ENCODE peak calls at places on chromosomes 5 and 9, in six cellular contexts. Z is NCI-H774, X is heart left ventricle, H is HTR-8/SVneo, V is left ventricle myocardium inferior, F is breast epithelium. E is an unnamed sample.

GRCh38 chr5:33772276-33772990 is 119.4 kb downstream of the ADAMTS12 start:
- DNase-seq in Z (no peak), X (no peak), H (no peak), V (no peak), F (no peak), E (no peak)

GRCh38 chr5:124433170-124433569 is 313.3 kb downstream of the ZNF608 start:
- DNase-seq in Z (no peak), X (no peak), H (no peak), V (no peak), F (no peak), E (no peak)

GRCh38 chr9:132372177-132373095 is 17.6 kb upstream of the SETX start:
- DNase-seq in Z (no peak), X (peak), H (peak), V (peak), F (no peak), E (peak)

GRCh38 chr5:66840527-66841013 is 244.4 kb downstream of the MAST4 start:
- DNase-seq in Z (no peak), X (no peak), H (no peak), V (no peak), F (no peak), E (no peak)

GRCh38 chr5:108372369-108372768 is 9.5 kb downstream of the FBXL17 start:
- DNase-seq in Z (no peak), X (no peak), H (no peak), V (no peak), F (no peak), E (no peak)

GRCh38 chr5:5953641-5954040 is 424.7 kb downstream of the MED10 start:
- DNase-seq in Z (peak), X (no peak), H (no peak), V (no peak), F (no peak), E (no peak)

GRCh38 chr9:129140397-129141065 is 29.3 kb downstream of the PTPA start:
- DNase-seq in Z (no peak), X (peak), H (no peak), V (peak), F (peak), E (no peak)

GRCh38 chr9:110185806-110186205 is 22.2 kb downstream of the C9orf152 start:
- DNase-seq in Z (no peak), X (no peak), H (no peak), V (no peak), F (no peak), E (no peak)

GRCh38 chr5:73158313-73158712 is 14.7 kb upstream of the TMEM174 start:
- DNase-seq in Z (no peak), X (no peak), H (no peak), V (no peak), F (no peak), E (no peak)

GRCh38 chr5:39256472-39256871 is 37.1 kb upstream of the FYB1 start:
- DNase-seq in Z (no peak), X (no peak), H (peak), V (no peak), F (no peak), E (no peak)

GRCh38 chr9:68530618-68531017 is 10.1 kb downstream of the TMEM252 start:
- DNase-seq in Z (peak), X (peak), H (no peak), V (peak), F (no peak), E (no peak)

GRCh38 chr5:16504571-16504970 is 39.0 kb upstream of the ZNF622 start:
- DNase-seq in Z (no peak), X (no peak), H (no peak), V (no peak), F (no peak), E (no peak)

GRCh38 chr9:113417370-113417769 is 6.8 kb downstream of the C9orf43 start:
- DNase-seq in Z (no peak), X (no peak), H (no peak), V (no peak), F (no peak), E (no peak)

GRCh38 chr9:136848393-136849037 is 694 bp upstream of the PHPT1 start:
- DNase-seq in Z (peak), X (no peak), H (no peak), V (peak), F (no peak), E (no peak)

GRCh38 chr5:118793652-118794051 is 194.7 kb downstream of the DTWD2 start:
- DNase-seq in Z (no peak), X (no peak), H (no peak), V (no peak), F (no peak), E (no peak)

GRCh38 chr5:135214897-135215616 is 181.0 kb upstream of the PITX1 start:
- DNase-seq in Z (no peak), X (no peak), H (no peak), V (no peak), F (no peak), E (peak)

GRCh38 chr5:172102913-172103629 is 85.0 kb downstream of the STK10 start:
- DNase-seq in Z (no peak), X (peak), H (peak), V (peak), F (peak), E (no peak)

GRCh38 chr5:102720954-102721353 is 34.2 kb upstream of the PAM start:
- DNase-seq in Z (no peak), X (no peak), H (no peak), V (no peak), F (no peak), E (no peak)

GRCh38 chr9:124360277-124360676 is 55.0 kb downstream of the PSMB7 start:
- DNase-seq in Z (no peak), X (no peak), H (no peak), V (no peak), F (no peak), E (no peak)

GRCh38 chr5:59583810-59584562 is 309.5 kb downstream of the PDE4D start:
- DNase-seq in Z (peak), X (no peak), H (no peak), V (no peak), F (no peak), E (no peak)

GRCh38 chr5:172855597-172856292 is 21.7 kb downstream of the ERGIC1 start:
- DNase-seq in Z (no peak), X (peak), H (no peak), V (peak), F (peak), E (no peak)

GRCh38 chr5:74935752-74936091 is 69.5 kb upstream of the FAM169A start:
- DNase-seq in Z (no peak), X (no peak), H (no peak), V (no peak), F (no peak), E (no peak)

GRCh38 chr5:174987443-174988012 is 263.1 kb downstream of the MSX2 start:
- DNase-seq in Z (no peak), X (no peak), H (no peak), V (no peak), F (no peak), E (no peak)

GRCh38 chr9:33852216-33852826 is 35.4 kb downstream of the UBE2R2 start:
- DNase-seq in Z (peak), X (peak), H (peak), V (peak), F (peak), E (peak)

GRCh38 chr5:147509710-147510651 is at the start of gene DPYSL3:
- DNase-seq in Z (peak), X (peak), H (peak), V (peak), F (peak), E (peak)

GRCh38 chr5:149938272-149938671 is 6.3 kb downstream of the PDE6A start:
- DNase-seq in Z (no peak), X (peak), H (no peak), V (peak), F (no peak), E (no peak)

GRCh38 chr9:124012368-124013262 is 1.0 kb downstream of the LHX2 start:
- DNase-seq in Z (no peak), X (no peak), H (no peak), V (no peak), F (no peak), E (no peak)

GRCh38 chr5:158619083-158619788 is 480.5 kb downstream of the EBF1 start:
- DNase-seq in Z (no peak), X (no peak), H (no peak), V (no peak), F (no peak), E (no peak)